ENCODE peak calls at places on chromosomes 16 and 17, in nine cellular contexts. Q, S, B, M, I, E, T, Y and D are unnamed samples.

GRCh38 chr16:81403601-81404391 is 40.8 kb upstream of the CMIP start:
- DNase-seq in I (peak; percentile 96), E (peak; percentile 96), Q (peak; percentile 18), T (peak; percentile 89), Y (peak; percentile 81), M (peak; percentile 87), S (peak; percentile 84), B (no peak), D (peak; percentile 69)

GRCh38 chr17:76370261-76370993 is 14.0 kb upstream of the SPHK1 start:
- DNase-seq in I (no peak), Y (peak; percentile 61), S (no peak), Q (no peak), E (peak; percentile 47), T (peak; percentile 36), M (no peak), B (peak; percentile 56), D (no peak)

GRCh38 chr17:8122391-8122922 is 1.4 kb downstream of the HES7 start:
- DNase-seq in M (peak; percentile 38), E (no peak), I (no peak), S (peak; percentile 18), Q (no peak), T (peak; percentile 40), Y (no peak), B (no peak), D (no peak)

GRCh38 chr16:67277999-67278772 is 1.1 kb upstream of the PLEKHG4 start:
- DNase-seq in I (no peak), Y (no peak), M (no peak), T (peak; percentile 11), Q (no peak), B (peak; percentile 47), S (no peak), E (peak; percentile 33), D (no peak)

GRCh38 chr16:67862623-67863583 is 9.9 kb upstream of the EDC4 start:
- DNase-seq in Y (no peak), E (no peak), M (no peak), Q (no peak), T (no peak), I (no peak), S (no peak), B (peak; percentile 32), D (no peak)

GRCh38 chr16:86016201-86016965 is 117.4 kb downstream of the IRF8 start:
- DNase-seq in B (no peak), M (peak; percentile 50), S (peak; percentile 86), E (peak; percentile 60), Y (peak; percentile 71), Q (no peak), T (peak; percentile 46), I (peak; percentile 60), D (peak; percentile 18)

GRCh38 chr17:32288600-32288999 is 23.0 kb downstream of the RHBDL3 start:
- DNase-seq in E (no peak), M (no peak), T (no peak), B (no peak), Y (peak; percentile 91), I (no peak), S (no peak), Q (no peak), D (no peak)

GRCh38 chr17:58330997-58331814 is 2.6 kb upstream of the TSPOAP1 start:
- DNase-seq in S (peak; percentile 88), T (peak; percentile 75), M (peak; percentile 87), Q (no peak), B (no peak), Y (no peak), E (no peak), I (no peak), D (peak; percentile 54)

GRCh38 chr16:12340151-12340733 is 363.7 kb downstream of the SNX29 start:
- DNase-seq in M (peak; percentile 24), Q (no peak), I (peak; percentile 19), Y (no peak), T (no peak), B (no peak), E (peak; percentile 68), S (peak; percentile 34), D (no peak)

GRCh38 chr17:48578616-48579560 is 738 bp upstream of the HOXB4 start:
- DNase-seq in I (no peak), M (no peak), Q (no peak), B (no peak), Y (no peak), S (no peak), T (peak; percentile 29), E (no peak), D (no peak)